ENCODE peak calls at places on chromosomes 4 and X, in eight cellular contexts. W, N, S, V, O, Z, A and Y are unnamed samples.

GRCh38 chrX:135421537-135421931 is 210 bp upstream of the SMIM10L2A start:
- DNase-seq in W (peak), N (peak), S (peak), V (peak), O (peak), Z (peak), A (no peak), Y (peak)

GRCh38 chrX:3627579-3627978 is 85.9 kb downstream of the PRKX start:
- DNase-seq in W (no peak), N (no peak), S (no peak), V (no peak), O (no peak), Z (no peak), A (no peak), Y (no peak)

GRCh38 chrX:118961866-118962560 is 12.4 kb upstream of the LONRF3 start:
- DNase-seq in W (no peak), N (no peak), S (no peak), V (no peak), O (no peak), Z (no peak), A (no peak), Y (no peak)

GRCh38 chr4:98027827-98028226 is 115.4 kb downstream of the STPG2 start:
- DNase-seq in W (no peak), N (no peak), S (peak), V (peak), O (no peak), Z (no peak), A (no peak), Y (no peak)

GRCh38 chrX:32524385-32524784 is 687.0 kb downstream of the DMD start:
- DNase-seq in W (no peak), N (no peak), S (no peak), V (no peak), O (no peak), Z (no peak), A (no peak), Y (no peak)

GRCh38 chrX:124035657-124036056 is 74.2 kb downstream of the STAG2 start:
- DNase-seq in W (no peak), N (no peak), S (no peak), V (no peak), O (no peak), Z (no peak), A (no peak), Y (no peak)

GRCh38 chr4:166902941-166903340 is 331.4 kb downstream of the SPOCK3 start:
- DNase-seq in W (no peak), N (no peak), S (no peak), V (no peak), O (no peak), Z (no peak), A (no peak), Y (no peak)

GRCh38 chrX:129540068-129540653 is at the start of gene OCRL:
- DNase-seq in W (peak), N (peak), S (peak), V (peak), O (peak), Z (peak), A (no peak), Y (peak)

GRCh38 chrX:122866527-122866926 is 317.6 kb upstream of the GRIA3 start:
- DNase-seq in W (no peak), N (no peak), S (peak), V (no peak), O (no peak), Z (no peak), A (no peak), Y (no peak)

GRCh38 chr4:173765731-173766130 is 235.7 kb upstream of the HAND2 start:
- DNase-seq in W (no peak), N (no peak), S (no peak), V (no peak), O (no peak), Z (no peak), A (no peak), Y (no peak)

GRCh38 chrX:110042521-110042920 is 39.6 kb downstream of the TMEM164 start:
- DNase-seq in W (no peak), N (no peak), S (no peak), V (no peak), O (no peak), Z (no peak), A (no peak), Y (no peak)

DNA sequence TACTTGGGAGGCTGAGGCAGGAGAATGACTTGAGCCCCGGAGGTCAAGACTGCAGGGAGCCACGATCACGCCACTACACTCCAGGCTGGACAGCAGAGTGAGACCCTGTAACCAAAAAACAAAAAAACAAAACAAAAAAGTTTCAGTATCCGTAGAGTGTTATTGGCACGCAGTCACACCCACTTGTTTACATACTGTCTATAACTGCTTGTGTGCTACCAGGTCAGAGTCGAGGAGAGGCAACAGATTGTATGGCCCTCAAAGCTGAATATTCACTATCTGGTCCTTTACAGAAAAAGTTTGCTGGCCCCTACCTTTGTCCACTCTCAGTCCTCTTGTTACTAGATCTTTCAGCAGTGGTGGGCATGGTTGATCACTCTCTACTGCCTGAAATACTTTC is 8.2 kb upstream of the CD99L2 start:
- DNase-seq in W (no peak), N (no peak), S (no peak), V (no peak), O (no peak), Z (no peak), A (no peak), Y (no peak)
- H3K27ac ChIP-seq in W (no peak), N (no peak), S (no peak), V (no peak), O (no peak), Z (no peak), A (no peak), Y (no peak)

GRCh38 chr4:168787334-168787733 is 222.7 kb downstream of the CBR4 start:
- DNase-seq in W (no peak), N (no peak), S (no peak), V (no peak), O (no peak), Z (no peak), A (no peak), Y (peak)
- H3K27ac ChIP-seq in W (no peak), N (no peak), S (no peak), V (peak), O (no peak), Z (no peak), A (no peak), Y (no peak)

DNA sequence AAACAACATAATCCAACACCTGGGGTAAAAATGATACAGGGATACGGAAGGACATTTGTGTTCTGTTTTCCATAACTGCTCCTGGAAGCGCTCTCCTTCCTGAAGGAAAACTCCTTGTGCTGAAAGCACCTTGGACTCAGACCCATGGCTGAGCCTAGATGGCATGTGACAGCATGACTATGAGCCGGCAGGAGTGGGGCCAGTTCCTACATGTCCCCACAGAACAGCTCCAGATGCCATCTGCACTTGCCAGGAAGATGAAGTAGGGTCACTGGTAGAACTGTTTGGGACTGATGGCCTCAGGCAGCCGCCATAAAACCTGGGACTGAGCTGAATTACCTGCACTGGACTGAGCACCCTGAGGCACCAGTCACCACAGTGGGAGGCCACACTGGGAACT is 56.0 kb upstream of the BCLAF3 start:
- DNase-seq in W (no peak), N (no peak), S (no peak), V (no peak), O (no peak), Z (no peak), A (no peak), Y (no peak)
- H3K27ac ChIP-seq in W (no peak), N (no peak), S (no peak), V (no peak), O (no peak), Z (no peak), A (no peak), Y (no peak)

DNA sequence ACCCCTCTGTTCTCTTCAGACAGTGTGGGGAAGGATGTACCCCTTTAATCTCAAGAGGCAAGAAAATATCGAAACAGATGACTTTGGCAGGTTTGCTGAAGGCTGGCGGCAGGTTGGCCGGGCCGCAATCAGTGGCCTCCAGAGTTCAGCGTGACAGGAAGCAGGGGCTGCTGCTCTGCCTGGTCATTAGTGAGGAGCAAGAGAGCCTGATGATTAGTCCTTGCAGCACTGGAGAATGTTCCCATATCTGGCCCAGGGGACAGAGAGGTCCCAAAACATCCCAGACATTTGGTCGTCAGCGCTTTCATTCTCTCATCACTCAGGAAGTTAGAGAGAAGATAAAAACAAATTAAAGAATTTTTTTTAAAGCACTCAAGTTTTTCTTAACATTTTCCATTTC is 352.8 kb downstream of the SPRY1 start:
- DNase-seq in W (no peak), N (no peak), S (peak), V (no peak), O (no peak), Z (peak), A (no peak), Y (no peak)
- H3K27ac ChIP-seq in W (no peak), N (no peak), S (no peak), V (no peak), O (no peak), Z (peak), A (peak), Y (no peak)

GRCh38 chr4:88001871-88002270 is 5.6 kb upstream of the PKD2 start:
- DNase-seq in W (no peak), N (no peak), S (no peak), V (no peak), O (no peak), Z (no peak), A (no peak), Y (no peak)

GRCh38 chr4:88005086-88005485 is 2.3 kb upstream of the PKD2 start:
- DNase-seq in W (no peak), N (no peak), S (peak), V (no peak), O (no peak), Z (no peak), A (no peak), Y (no peak)

GRCh38 chr4:88006956-88007303 is 505 bp upstream of the PKD2 start:
- DNase-seq in W (no peak), N (no peak), S (no peak), V (no peak), O (no peak), Z (no peak), A (no peak), Y (no peak)

GRCh38 chr4:88003261-88003660 is 4.2 kb upstream of the PKD2 start:
- DNase-seq in W (no peak), N (no peak), S (no peak), V (no peak), O (no peak), Z (no peak), A (no peak), Y (no peak)

DNA sequence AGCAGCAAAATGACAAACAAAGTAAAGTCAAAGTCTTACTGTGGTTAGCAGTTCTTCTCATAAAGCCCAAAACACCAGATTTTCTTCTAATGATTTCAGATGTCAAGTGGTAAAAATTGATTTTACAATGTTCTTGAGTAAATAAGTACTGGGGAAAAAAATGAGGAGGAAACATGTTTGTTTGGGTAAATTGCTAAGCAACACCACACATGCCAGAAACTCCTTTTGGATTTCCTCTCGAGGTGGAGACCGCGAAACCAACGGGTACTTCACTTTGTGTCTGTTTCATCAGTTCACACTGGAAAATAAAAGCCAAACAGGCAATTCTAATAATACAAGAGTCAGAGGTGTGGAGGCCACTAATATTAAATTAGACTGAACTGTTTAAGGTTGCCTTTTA is 4.6 kb upstream of the PKD2 start:
- DNase-seq in W (no peak), N (no peak), S (no peak), V (no peak), O (no peak), Z (no peak), A (no peak), Y (no peak)
- H3K27ac ChIP-seq in W (no peak), N (no peak), S (no peak), V (no peak), O (no peak), Z (no peak), A (no peak), Y (no peak)

GRCh38 chrX:74422576-74423288 is 1.4 kb downstream of the SLC16A2 start:
- DNase-seq in W (no peak), N (peak), S (peak), V (no peak), O (no peak), Z (peak), A (no peak), Y (no peak)
- H3K27ac ChIP-seq in W (no peak), N (peak), S (no peak), V (no peak), O (no peak), Z (peak), A (peak), Y (no peak)

GRCh38 chrX:112083624-112084326 is 1.2 kb upstream of the TRPC5 start:
- DNase-seq in W (no peak), N (no peak), S (no peak), V (no peak), O (no peak), Z (no peak), A (no peak), Y (no peak)

GRCh38 chrX:112081781-112082482 is 644 bp downstream of the TRPC5 start:
- DNase-seq in W (no peak), N (no peak), S (no peak), V (no peak), O (no peak), Z (no peak), A (no peak), Y (no peak)

GRCh38 chrX:112087545-112087944 is 5.0 kb upstream of the TRPC5 start:
- DNase-seq in W (no peak), N (no peak), S (no peak), V (no peak), O (no peak), Z (no peak), A (no peak), Y (no peak)

GRCh38 chrX:112085149-112085548 is 2.6 kb upstream of the TRPC5 start:
- DNase-seq in W (no peak), N (no peak), S (no peak), V (no peak), O (no peak), Z (no peak), A (no peak), Y (no peak)
- H3K27ac ChIP-seq in W (no peak), N (no peak), S (no peak), V (no peak), O (no peak), Z (no peak), A (no peak), Y (no peak)

GRCh38 chr4:41890085-41890484 is 45.1 kb upstream of the TMEM33 start:
- DNase-seq in W (no peak), N (no peak), S (no peak), V (no peak), O (no peak), Z (no peak), A (no peak), Y (no peak)

GRCh38 chr4:41885456-41885855 is 49.8 kb upstream of the TMEM33 start:
- DNase-seq in W (no peak), N (no peak), S (no peak), V (no peak), O (no peak), Z (no peak), A (no peak), Y (no peak)

GRCh38 chr4:41887322-41887721 is 47.9 kb upstream of the TMEM33 start:
- DNase-seq in W (no peak), N (no peak), S (no peak), V (no peak), O (no peak), Z (no peak), A (no peak), Y (no peak)

GRCh38 chr4:41889328-41889727 is 45.9 kb upstream of the TMEM33 start:
- DNase-seq in W (no peak), N (no peak), S (no peak), V (no peak), O (no peak), Z (no peak), A (no peak), Y (no peak)

GRCh38 chr4:41887821-41888699 is 47.2 kb upstream of the TMEM33 start:
- DNase-seq in W (peak), N (no peak), S (peak), V (no peak), O (peak), Z (no peak), A (no peak), Y (peak)
- H3K27ac ChIP-seq in W (no peak), N (no peak), S (no peak), V (no peak), O (no peak), Z (no peak), A (no peak), Y (no peak)

GRCh38 chr4:51851937-51852290 is 9.0 kb downstream of the DCUN1D4 start:
- DNase-seq in W (no peak), N (no peak), S (no peak), V (no peak), O (no peak), Z (no peak), A (no peak), Y (no peak)
- H3K27ac ChIP-seq in W (no peak), N (no peak), S (no peak), V (no peak), O (peak), Z (no peak), A (no peak), Y (no peak)